ENCODE peak calls at places on chromosome 17, in seven cellular contexts. M, P, J, S, B, Q and I are unnamed samples. For H3K36me3, the result is how much of the 10 kb centered on the place peaks cover.

GRCh38 chr17:74852237-74853047 is 7.2 kb downstream of the GRIN2C start:
- DNase-seq in M (peak), P (peak), J (peak), S (peak), B (peak), Q (no peak), I (peak)

GRCh38 chr17:34740516-34740915 is 161.1 kb downstream of the TMEM132E start:
- DNase-seq in M (no peak), P (no peak), J (no peak), S (no peak), B (no peak), Q (no peak), I (no peak)

GRCh38 chr17:77560417-77560816 is 398.1 kb upstream of the TNRC6C start:
- DNase-seq in M (no peak), P (no peak), J (no peak), S (no peak), B (no peak), Q (no peak), I (no peak)

GRCh38 chr17:49952912-49953497 is 16.0 kb upstream of the DLX4 start:
- DNase-seq in M (peak), P (no peak), J (no peak), S (no peak), B (no peak), Q (no peak), I (no peak)

GRCh38 chr17:82799591-82799990 is 40.2 kb downstream of the ZNF750 start:
- DNase-seq in M (no peak), P (no peak), J (no peak), S (no peak), B (no peak), Q (no peak), I (no peak)

GRCh38 chr17:12672944-12673343 is 7.3 kb downstream of the MYOCD start:
- DNase-seq in M (no peak), P (no peak), J (no peak), S (no peak), B (no peak), Q (no peak), I (no peak)

GRCh38 chr17:27471321-27472269 is 15.3 kb downstream of the KSR1 start:
- DNase-seq in M (no peak), P (peak), J (no peak), S (no peak), B (no peak), Q (peak), I (no peak)

GRCh38 chr17:37744961-37745800 is at the start of gene HNF1B:
- DNase-seq in M (peak), P (no peak), J (peak), S (no peak), B (no peak), Q (no peak), I (no peak)

GRCh38 chr17:3892095-3892998 is 506 bp downstream of the CAMKK1 start:
- DNase-seq in M (peak), P (no peak), J (peak), S (peak), B (peak), Q (no peak), I (no peak)

GRCh38 chr17:64500923-64501765 is 4.3 kb upstream of the POLG2 start:
- DNase-seq in M (no peak), P (no peak), J (no peak), S (no peak), B (no peak), Q (no peak), I (no peak)

GRCh38 chr17:29368926-29369325 is 21.2 kb upstream of the TAOK1 start:
- DNase-seq in M (no peak), P (no peak), J (no peak), S (no peak), B (no peak), Q (no peak), I (no peak)

GRCh38 chr17:38455288-38455915 is 27.1 kb downstream of the ARHGAP23 start:
- DNase-seq in M (no peak), P (no peak), J (no peak), S (peak), B (no peak), Q (no peak), I (no peak)

GRCh38 chr17:6755281-6755680 is 565 bp upstream of the XAF1 start:
- DNase-seq in M (no peak), P (no peak), J (no peak), S (peak), B (no peak), Q (no peak), I (no peak)

GRCh38 chr17:1082579-1082978 is 85.7 kb downstream of the TIMM22 start:
- DNase-seq in M (no peak), P (no peak), J (no peak), S (no peak), B (no peak), Q (no peak), I (no peak)

GRCh38 chr17:975321-975982 is 4.1 kb downstream of the NXN start:
- DNase-seq in M (no peak), P (no peak), J (no peak), S (peak), B (no peak), Q (no peak), I (no peak)

GRCh38 chr17:73096866-73097265 is 4.4 kb upstream of the SLC39A11 start:
- DNase-seq in M (no peak), P (no peak), J (no peak), S (no peak), B (no peak), Q (no peak), I (no peak)

GRCh38 chr17:42484304-42484703 is 25.6 kb downstream of the ATP6V0A1 start:
- DNase-seq in M (peak), P (no peak), J (no peak), S (no peak), B (no peak), Q (peak), I (no peak)

GRCh38 chr17:80889231-80889896 is 102.3 kb upstream of the CHMP6 start:
- DNase-seq in M (no peak), P (no peak), J (no peak), S (no peak), B (no peak), Q (no peak), I (no peak)

GRCh38 chr17:15963670-15964110 is 18.8 kb downstream of the ADORA2B start:
- DNase-seq in M (no peak), P (peak), J (no peak), S (no peak), B (no peak), Q (no peak), I (no peak)

GRCh38 chr17:42843358-42843934 is 934 bp upstream of the AOC2 start:
- DNase-seq in M (peak), P (peak), J (no peak), S (peak), B (peak), Q (no peak), I (peak)

GRCh38 chr17:7213895-7214299 is 5.7 kb downstream of the DLG4 start:
- DNase-seq in M (peak), P (peak), J (peak), S (peak), B (peak), Q (no peak), I (peak)

GRCh38 chr17:67401598-67402504 is 24.8 kb downstream of the PITPNC1 start:
- DNase-seq in M (no peak), P (no peak), J (no peak), S (no peak), B (no peak), Q (no peak), I (no peak)

GRCh38 chr17:45088741-45089140 is 27.6 kb downstream of the NMT1 start:
- DNase-seq in M (no peak), P (no peak), J (no peak), S (no peak), B (no peak), Q (no peak), I (no peak)

GRCh38 chr17:45090711-45091110 is 29.6 kb downstream of the NMT1 start:
- DNase-seq in M (no peak), P (no peak), J (no peak), S (no peak), B (no peak), Q (no peak), I (peak)

GRCh38 chr17:45092932-45093430 is 31.9 kb downstream of the NMT1 start:
- DNase-seq in M (peak), P (peak), J (no peak), S (no peak), B (no peak), Q (no peak), I (no peak)

GRCh38 chr17:45093444-45094110 is 32.5 kb downstream of the NMT1 start:
- DNase-seq in M (no peak), P (no peak), J (no peak), S (no peak), B (no peak), Q (no peak), I (no peak)

DNA sequence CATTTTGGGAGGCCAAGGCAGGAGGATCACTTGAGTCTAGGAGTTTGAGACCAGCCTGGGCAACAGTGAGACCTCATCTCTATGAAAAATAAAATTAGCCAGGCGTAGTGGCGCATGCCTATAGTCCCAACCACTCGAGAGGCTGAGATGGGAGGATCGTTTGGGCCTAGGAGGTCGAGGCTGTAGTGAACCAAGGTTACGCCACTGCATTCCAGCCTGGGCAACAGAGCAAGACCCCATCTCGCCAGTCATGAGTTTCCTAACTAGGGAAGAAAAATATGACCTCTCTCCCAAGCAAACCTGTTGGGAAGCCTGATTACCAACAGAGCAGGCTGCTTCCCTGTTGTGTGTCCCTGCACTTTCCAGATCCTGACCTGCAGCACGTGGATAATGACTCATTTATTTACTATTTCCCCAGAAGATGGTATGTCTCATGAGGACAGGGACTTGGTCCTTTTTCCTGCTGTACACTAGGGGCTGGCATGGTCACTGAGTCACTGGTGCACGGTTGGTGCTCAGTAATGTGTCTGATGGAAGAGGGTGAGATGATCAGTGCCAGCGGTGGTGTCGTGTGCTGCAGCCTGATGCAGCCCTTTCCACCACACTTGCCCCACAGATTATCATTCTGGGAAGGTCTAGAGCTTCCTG is 30.8 kb downstream of the NMT1 start:
- DNase-seq in M (no peak), P (no peak), J (no peak), S (no peak), B (no peak), Q (no peak), I (no peak)
- H3K36me3 ChIP-seq in M (half or more), P (half or more), J (half or more), S (under half), B (half or more), Q (under half), I (half or more)

GRCh38 chr17:40666366-40666765 is 1.4 kb upstream of the KRT222 start:
- DNase-seq in M (no peak), P (no peak), J (no peak), S (no peak), B (no peak), Q (no peak), I (no peak)
- TF ChIP-seq YY1 in M (no peak), P (no peak), J (no peak), S (no peak), B (no peak), Q (no peak), I (no peak)

GRCh38 chr17:75918112-75918445 is 13.4 kb upstream of the MRPL38 start:
- DNase-seq in M (no peak), P (no peak), J (no peak), S (no peak), B (no peak), Q (no peak), I (no peak)

GRCh38 chr17:75920045-75920560 is 15.4 kb upstream of the MRPL38 start:
- DNase-seq in M (no peak), P (no peak), J (no peak), S (no peak), B (no peak), Q (no peak), I (no peak)

GRCh38 chr17:75921596-75921995 is 16.9 kb upstream of the MRPL38 start:
- DNase-seq in M (no peak), P (no peak), J (no peak), S (no peak), B (no peak), Q (no peak), I (no peak)

GRCh38 chr17:75917443-75918111 is 12.9 kb upstream of the MRPL38 start:
- DNase-seq in M (no peak), P (no peak), J (no peak), S (no peak), B (no peak), Q (no peak), I (no peak)

GRCh38 chr17:75919611-75920010 is 14.9 kb upstream of the MRPL38 start:
- DNase-seq in M (no peak), P (no peak), J (no peak), S (no peak), B (no peak), Q (no peak), I (no peak)
- H3K36me3 ChIP-seq in M (under half), P (under half), J (under half), S (under half), B (under half), Q (under half), I (half or more)

GRCh38 chr17:40552806-40553693 is 12.2 kb downstream of the CCR7 start:
- DNase-seq in M (no peak), P (no peak), J (no peak), S (no peak), B (no peak), Q (no peak), I (no peak)
- TF ChIP-seq YY1 in M (no peak), P (no peak), J (no peak), S (no peak), B (no peak), Q (no peak), I (no peak)

DNA sequence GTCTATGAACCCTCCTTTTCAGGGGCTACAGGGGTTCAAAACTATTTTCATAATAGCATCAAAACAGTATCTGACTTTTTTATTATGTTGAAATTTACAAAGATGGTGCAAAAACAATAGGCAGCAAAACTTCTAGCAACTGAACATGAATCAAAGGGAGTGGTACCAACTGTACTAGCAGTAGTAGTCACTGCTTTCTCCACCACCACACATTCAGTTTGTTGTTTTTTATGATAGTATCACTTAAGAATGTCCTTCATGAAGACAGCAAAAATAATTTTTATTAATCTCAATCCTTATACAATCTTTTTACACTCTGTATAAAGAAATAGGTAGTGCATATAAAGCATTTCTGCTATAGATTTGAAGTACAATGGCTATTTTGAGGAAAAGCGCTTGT is 47.6 kb downstream of the MED13 start:
- DNase-seq in M (no peak), P (no peak), J (no peak), S (no peak), B (no peak), Q (no peak), I (no peak)
- H3K36me3 ChIP-seq in M (half or more), P (under half), J (half or more), S (under half), B (half or more), Q (under half), I (half or more)